ENCODE peak calls at places on chromosome 16, in five cellular contexts. One of them, this sample, is unnamed.
A peak's percentile ranks its signal among the peaks of the same experiment; 100 is the strongest.

GRCh38 chr16:68490829-68491575 is 42.7 kb upstream of the SMPD3 start:
- DNase-seq in NT2/D1: no peak
- DNase-seq in psoas muscle: no peak
- DNase-seq in body of pancreas: peak; percentile 91
- DNase-seq in hepatocyte: peak; percentile 87
- DNase-seq in this sample: no peak

GRCh38 chr16:73056911-73057310 is 9.0 kb upstream of the ZFHX3 start:
- DNase-seq in NT2/D1: no peak
- DNase-seq in body of pancreas: no peak
- DNase-seq in psoas muscle: no peak
- DNase-seq in hepatocyte: peak; percentile 10
- DNase-seq in this sample: no peak

GRCh38 chr16:67664258-67664657 is 2.3 kb downstream of the ENKD1 start:
- DNase-seq in body of pancreas: peak; percentile 93
- DNase-seq in psoas muscle: peak; percentile 14
- DNase-seq in hepatocyte: no peak
- DNase-seq in NT2/D1: no peak
- DNase-seq in this sample: no peak

GRCh38 chr16:75433732-75434413 is 570 bp upstream of the CFDP1 start:
- DNase-seq in NT2/D1: peak; percentile 56
- DNase-seq in psoas muscle: no peak
- DNase-seq in hepatocyte: peak; percentile 90
- DNase-seq in body of pancreas: peak; percentile 91
- DNase-seq in this sample: peak; percentile 33

GRCh38 chr16:69883744-69884143 is 67.4 kb upstream of the CLEC18A start:
- DNase-seq in NT2/D1: no peak
- DNase-seq in hepatocyte: no peak
- DNase-seq in psoas muscle: no peak
- DNase-seq in body of pancreas: no peak
- DNase-seq in this sample: no peak

GRCh38 chr16:24508614-24509013 is 30.8 kb upstream of the RBBP6 start:
- DNase-seq in body of pancreas: no peak
- DNase-seq in psoas muscle: peak; percentile 59
- DNase-seq in NT2/D1: no peak
- DNase-seq in hepatocyte: peak; percentile 11
- DNase-seq in this sample: no peak

GRCh38 chr16:25570131-25570530 is 121.6 kb upstream of the HS3ST4 start:
- DNase-seq in body of pancreas: no peak
- DNase-seq in hepatocyte: no peak
- DNase-seq in NT2/D1: no peak
- DNase-seq in psoas muscle: no peak
- DNase-seq in this sample: no peak

GRCh38 chr16:53692146-53692545 is 11.5 kb downstream of the RPGRIP1L start:
- DNase-seq in body of pancreas: no peak
- DNase-seq in hepatocyte: peak; percentile 24
- DNase-seq in NT2/D1: no peak
- DNase-seq in psoas muscle: no peak
- DNase-seq in this sample: no peak

GRCh38 chr16:80569440-80570105 is 28.8 kb downstream of the DYNLRB2 start:
- DNase-seq in NT2/D1: no peak
- DNase-seq in body of pancreas: no peak
- DNase-seq in hepatocyte: peak; percentile 80
- DNase-seq in psoas muscle: no peak
- DNase-seq in this sample: no peak

GRCh38 chr16:80577485-80578280 is 36.9 kb downstream of the DYNLRB2 start:
- DNase-seq in hepatocyte: peak; percentile 51
- DNase-seq in body of pancreas: peak; percentile 76
- DNase-seq in psoas muscle: no peak
- DNase-seq in NT2/D1: no peak
- DNase-seq in this sample: no peak

GRCh38 chr16:80576343-80576912 is 35.6 kb downstream of the DYNLRB2 start:
- DNase-seq in body of pancreas: no peak
- DNase-seq in hepatocyte: no peak
- DNase-seq in psoas muscle: no peak
- DNase-seq in NT2/D1: no peak
- DNase-seq in this sample: no peak

GRCh38 chr16:80570106-80570478 is 29.3 kb downstream of the DYNLRB2 start:
- DNase-seq in hepatocyte: peak; percentile 19
- DNase-seq in NT2/D1: no peak
- DNase-seq in body of pancreas: no peak
- DNase-seq in psoas muscle: no peak
- DNase-seq in this sample: no peak

DNA sequence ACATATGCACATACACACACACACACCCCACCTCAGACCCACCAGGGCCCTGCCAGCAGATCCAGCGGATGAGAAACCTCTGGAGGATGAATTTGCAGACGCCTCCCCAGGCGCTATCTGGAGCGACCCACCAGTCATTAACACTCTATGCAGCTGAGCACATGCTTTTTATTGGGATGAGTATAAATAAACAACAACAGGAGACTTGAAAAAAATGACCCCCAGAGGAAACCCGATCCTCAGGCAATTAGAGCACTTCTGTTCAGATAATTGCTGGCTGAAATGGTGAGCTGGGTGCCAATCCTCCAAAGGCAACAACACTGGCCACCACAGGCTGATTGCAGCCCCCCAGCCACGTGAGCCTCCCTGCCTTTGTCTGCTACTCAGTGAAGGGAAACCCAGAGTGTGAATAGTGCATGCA is 32.9 kb downstream of the DYNLRB2 start:
- DNase-seq in NT2/D1: no peak
- DNase-seq in hepatocyte: no peak
- DNase-seq in psoas muscle: no peak
- DNase-seq in body of pancreas: no peak
- DNase-seq in this sample: no peak
- H3K4me1 ChIP-seq in NT2/D1: no peaks in the 10 kb centered on the region
- H3K4me1 ChIP-seq in hepatocyte: peaks cover 12% of the 10 kb centered on the region
- H3K4me1 ChIP-seq in psoas muscle: no peaks in the 10 kb centered on the region
- H3K4me1 ChIP-seq in body of pancreas: peaks cover 12% of the 10 kb centered on the region
- H3K4me1 ChIP-seq in this sample: no peaks in the 10 kb centered on the region

GRCh38 chr16:31117384-31118222 is at the start of gene KAT8:
- DNase-seq in psoas muscle: peak; percentile 99
- DNase-seq in hepatocyte: peak; percentile 100
- DNase-seq in body of pancreas: peak; percentile 99
- DNase-seq in NT2/D1: peak; percentile 94
- DNase-seq in this sample: no peak
- H3K36me3 ChIP-seq in psoas muscle: peaks cover 37% of the 10 kb centered on the region
- H3K36me3 ChIP-seq in hepatocyte: no peaks in the 10 kb centered on the region
- H3K36me3 ChIP-seq in body of pancreas: peaks cover 16% of the 10 kb centered on the region
- H3K36me3 ChIP-seq in NT2/D1: peaks cover 50% of the 10 kb centered on the region
- H3K36me3 ChIP-seq in this sample: peaks cover 10% of the 10 kb centered on the region

DNA sequence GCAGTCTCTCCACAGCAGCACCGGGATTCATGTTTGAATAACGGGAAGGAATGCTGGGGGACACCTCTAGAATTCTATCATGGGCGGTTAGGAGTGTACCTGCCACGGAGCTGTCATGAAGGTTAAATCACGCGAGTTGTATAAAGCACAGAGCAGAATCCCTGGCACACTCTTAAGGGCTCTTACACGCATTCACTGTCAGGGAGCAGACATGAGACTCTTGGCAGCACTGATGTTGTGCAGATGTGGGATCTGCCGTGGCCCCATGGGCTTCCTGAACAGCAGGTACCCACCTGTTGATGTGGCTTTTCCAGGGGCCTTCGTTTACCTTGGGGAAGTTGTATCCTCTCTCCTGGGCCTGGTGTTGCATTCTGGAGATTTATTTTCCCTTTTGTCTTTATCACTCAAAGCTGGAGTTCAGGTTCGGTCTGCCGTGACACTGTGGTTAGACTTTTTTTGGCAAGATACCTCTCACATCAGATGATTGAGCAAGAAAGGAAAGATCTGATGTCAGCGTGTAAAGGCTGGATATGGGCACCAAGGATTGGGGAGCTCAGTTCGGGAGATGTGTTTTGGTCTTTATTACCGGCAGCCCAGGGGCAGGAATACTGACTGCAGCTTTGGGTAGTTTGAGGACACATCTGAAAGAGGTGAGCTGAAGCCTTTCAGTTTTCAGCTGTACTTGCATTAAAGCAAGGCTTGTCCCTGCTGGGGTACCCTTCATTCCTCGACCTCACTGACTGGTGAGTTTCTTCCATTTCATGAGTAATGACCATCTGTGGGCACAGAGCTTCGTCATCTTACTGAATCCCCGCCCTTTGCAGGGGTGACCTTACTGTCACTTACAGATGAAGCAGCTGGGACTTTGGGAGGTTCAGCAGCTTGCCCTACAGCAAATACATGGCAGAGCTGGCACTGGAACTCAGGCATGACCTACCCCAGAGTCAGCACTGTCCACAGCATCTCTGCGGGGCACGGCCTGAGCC is 19.3 kb downstream of the KNOP1 start:
- DNase-seq in hepatocyte: no peak
- DNase-seq in NT2/D1: no peak
- DNase-seq in psoas muscle: peak; percentile 8
- DNase-seq in body of pancreas: no peak
- DNase-seq in this sample: no peak
- H3K4me1 ChIP-seq in hepatocyte: peaks cover 17% of the 10 kb centered on the region
- H3K4me1 ChIP-seq in NT2/D1: no peaks in the 10 kb centered on the region
- H3K4me1 ChIP-seq in psoas muscle: peaks cover 43% of the 10 kb centered on the region
- H3K4me1 ChIP-seq in body of pancreas: peaks cover 42% of the 10 kb centered on the region
- H3K4me1 ChIP-seq in this sample: no peaks in the 10 kb centered on the region

GRCh38 chr16:16041196-16041892 is 91.9 kb downstream of the ABCC1 start:
- DNase-seq in psoas muscle: no peak
- DNase-seq in NT2/D1: peak; percentile 66
- DNase-seq in hepatocyte: no peak
- DNase-seq in body of pancreas: no peak
- DNase-seq in this sample: peak; percentile 20
- H3K36me3 ChIP-seq in psoas muscle: peaks cover 80% of the 10 kb centered on the region
- H3K36me3 ChIP-seq in NT2/D1: peaks cover 74% of the 10 kb centered on the region
- H3K36me3 ChIP-seq in hepatocyte: no peaks in the 10 kb centered on the region
- H3K36me3 ChIP-seq in body of pancreas: peaks cover 4% of the 10 kb centered on the region
- H3K36me3 ChIP-seq in this sample: peaks cover 35% of the 10 kb centered on the region

DNA sequence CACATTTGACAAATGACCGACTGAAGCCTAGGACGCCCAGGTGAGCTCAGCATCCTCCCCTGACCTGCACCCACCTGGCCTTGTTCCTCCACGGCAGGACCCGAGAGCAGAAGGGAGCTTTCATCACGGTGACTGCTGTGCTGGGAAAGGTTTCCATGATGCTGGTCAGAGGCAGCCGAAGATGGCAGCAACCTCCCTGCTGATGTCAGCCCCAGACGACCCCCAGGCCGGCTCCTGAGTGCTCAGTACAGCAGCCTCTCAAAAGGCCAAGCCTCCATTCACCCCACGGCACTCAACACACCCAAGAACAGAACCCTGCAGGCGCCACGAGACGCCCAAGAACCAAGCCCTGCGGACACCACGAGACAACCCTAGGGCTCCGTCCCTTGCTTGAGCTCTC is 119.8 kb downstream of the ANKRD11 start:
- DNase-seq in hepatocyte: no peak
- DNase-seq in body of pancreas: no peak
- DNase-seq in NT2/D1: no peak
- DNase-seq in psoas muscle: no peak
- DNase-seq in this sample: no peak
- H3K4me1 ChIP-seq in hepatocyte: peaks cover 12% of the 10 kb centered on the region
- H3K4me1 ChIP-seq in body of pancreas: peaks cover 32% of the 10 kb centered on the region
- H3K4me1 ChIP-seq in NT2/D1: peaks cover 37% of the 10 kb centered on the region
- H3K4me1 ChIP-seq in psoas muscle: peaks cover 80% of the 10 kb centered on the region
- H3K4me1 ChIP-seq in this sample: peaks cover 4% of the 10 kb centered on the region